ENCODE peak calls at places on chromosomes 6 and 20, in eight cellular contexts. One of them, this sample, is unnamed.

GRCh38 chr6:86938814-86939213 is 1.5 kb downstream of the HTR1E start:
- DNase-seq in body of pancreas: no peak
- DNase-seq in lower leg skin: no peak
- DNase-seq in spleen: no peak
- DNase-seq in A549: no peak
- DNase-seq in IMR-90: no peak
- DNase-seq in stomach: no peak
- DNase-seq in HCT116: no peak
- DNase-seq in this sample: peak

GRCh38 chr6:39543117-39543516 is 182.1 kb downstream of the KIF6 start:
- DNase-seq in lower leg skin: peak
- DNase-seq in A549: no peak
- DNase-seq in spleen: no peak
- DNase-seq in IMR-90: no peak
- DNase-seq in stomach: no peak
- DNase-seq in HCT116: no peak
- DNase-seq in body of pancreas: peak
- DNase-seq in this sample: peak

GRCh38 chr6:21665436-21666199 is 72.1 kb downstream of the SOX4 start:
- DNase-seq in stomach: no peak
- DNase-seq in IMR-90: no peak
- DNase-seq in HCT116: no peak
- DNase-seq in spleen: no peak
- DNase-seq in lower leg skin: no peak
- DNase-seq in body of pancreas: no peak
- DNase-seq in A549: no peak
- DNase-seq in this sample: no peak

GRCh38 chr20:48763183-48764030 is 64.4 kb downstream of the PREX1 start:
- DNase-seq in body of pancreas: no peak
- DNase-seq in stomach: no peak
- DNase-seq in A549: no peak
- DNase-seq in spleen: no peak
- DNase-seq in IMR-90: no peak
- DNase-seq in lower leg skin: no peak
- DNase-seq in HCT116: no peak
- DNase-seq in this sample: no peak

GRCh38 chr20:5168582-5169396 is 42.0 kb downstream of the CDS2 start:
- DNase-seq in IMR-90: peak
- DNase-seq in spleen: no peak
- DNase-seq in stomach: no peak
- DNase-seq in A549: no peak
- DNase-seq in body of pancreas: no peak
- DNase-seq in HCT116: no peak
- DNase-seq in lower leg skin: no peak
- DNase-seq in this sample: no peak

GRCh38 chr20:63703976-63704748 is 3.6 kb downstream of the ARFRP1 start:
- DNase-seq in body of pancreas: no peak
- DNase-seq in HCT116: no peak
- DNase-seq in lower leg skin: no peak
- DNase-seq in A549: no peak
- DNase-seq in stomach: no peak
- DNase-seq in IMR-90: no peak
- DNase-seq in spleen: peak
- DNase-seq in this sample: no peak

GRCh38 chr6:149079911-149080501 is 237.5 kb upstream of the TAB2 start:
- DNase-seq in HCT116: no peak
- DNase-seq in lower leg skin: no peak
- DNase-seq in IMR-90: peak
- DNase-seq in stomach: no peak
- DNase-seq in A549: no peak
- DNase-seq in body of pancreas: peak
- DNase-seq in spleen: no peak
- DNase-seq in this sample: no peak

GRCh38 chr6:121247386-121247785 is 86.9 kb downstream of the TBC1D32 start:
- DNase-seq in A549: no peak
- DNase-seq in HCT116: no peak
- DNase-seq in lower leg skin: no peak
- DNase-seq in IMR-90: peak
- DNase-seq in stomach: no peak
- DNase-seq in body of pancreas: no peak
- DNase-seq in spleen: no peak
- DNase-seq in this sample: no peak

GRCh38 chr6:142744836-142745235 is 200.1 kb downstream of the HIVEP2 start:
- DNase-seq in A549: no peak
- DNase-seq in stomach: no peak
- DNase-seq in HCT116: no peak
- DNase-seq in IMR-90: peak
- DNase-seq in lower leg skin: no peak
- DNase-seq in body of pancreas: no peak
- DNase-seq in spleen: no peak
- DNase-seq in this sample: no peak

GRCh38 chr6:32816746-32817204 is at the start of gene HLA-DOB:
- DNase-seq in HCT116: peak
- DNase-seq in spleen: no peak
- DNase-seq in lower leg skin: no peak
- DNase-seq in stomach: no peak
- DNase-seq in body of pancreas: no peak
- DNase-seq in IMR-90: peak
- DNase-seq in A549: peak
- DNase-seq in this sample: peak

GRCh38 chr20:16966276-16966880 is 218.2 kb downstream of the OTOR start:
- DNase-seq in IMR-90: peak
- DNase-seq in stomach: no peak
- DNase-seq in spleen: no peak
- DNase-seq in A549: no peak
- DNase-seq in body of pancreas: no peak
- DNase-seq in lower leg skin: no peak
- DNase-seq in HCT116: no peak
- DNase-seq in this sample: peak

GRCh38 chr20:39751557-39752137 is 789.5 kb downstream of the DHX35 start:
- DNase-seq in body of pancreas: no peak
- DNase-seq in A549: no peak
- DNase-seq in lower leg skin: no peak
- DNase-seq in stomach: no peak
- DNase-seq in spleen: no peak
- DNase-seq in HCT116: no peak
- DNase-seq in IMR-90: no peak
- DNase-seq in this sample: no peak

DNA sequence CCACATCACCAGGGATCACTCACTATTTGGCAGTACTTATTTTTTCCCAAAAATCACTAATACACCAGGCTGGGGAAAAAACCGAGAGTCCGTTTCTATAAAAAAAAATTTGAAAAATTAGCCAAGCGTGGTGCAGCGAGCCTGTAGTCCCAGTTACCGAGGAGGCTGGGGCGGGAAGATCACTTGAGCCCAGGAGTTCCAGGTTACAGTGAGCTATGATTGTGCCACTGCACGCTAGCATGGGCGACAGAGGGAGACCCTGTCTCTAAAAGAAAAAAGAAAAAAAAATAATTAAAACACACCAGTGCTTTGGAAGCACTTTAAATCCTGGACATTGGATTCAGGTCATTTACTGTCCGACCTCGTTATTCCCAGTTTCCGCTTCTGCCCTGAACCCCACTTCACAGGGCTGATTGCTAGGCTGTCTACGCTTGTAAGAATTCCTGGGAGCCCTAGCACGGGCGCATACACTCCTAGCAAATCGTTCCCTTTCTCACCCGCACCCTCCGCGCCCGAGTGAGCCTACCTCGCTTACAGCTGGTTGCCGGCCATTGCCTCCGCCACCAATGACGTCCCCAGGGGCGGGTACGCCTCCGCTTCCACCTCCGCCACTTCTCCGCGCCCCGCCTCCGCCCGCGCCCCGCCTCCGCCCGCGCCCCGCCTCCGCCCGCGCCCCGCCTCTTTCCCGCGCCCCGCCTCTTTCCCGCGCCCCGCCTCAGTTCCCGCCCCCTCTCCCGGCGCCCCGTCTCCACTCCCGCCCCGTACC is at the start of gene TPMT:
- DNase-seq in spleen: peak
- DNase-seq in IMR-90: no peak
- DNase-seq in A549: no peak
- DNase-seq in stomach: peak
- DNase-seq in HCT116: no peak
- DNase-seq in lower leg skin: peak
- DNase-seq in body of pancreas: peak
- DNase-seq in this sample: peak
- TF ChIP-seq POLR2A in spleen: no peak
- TF ChIP-seq POLR2A in IMR-90: peak
- TF ChIP-seq POLR2A in A549: peak
- TF ChIP-seq POLR2A in stomach: peak
- TF ChIP-seq POLR2A in HCT116: peak
- TF ChIP-seq POLR2A in lower leg skin: no peak
- TF ChIP-seq POLR2A in body of pancreas: peak
- TF ChIP-seq POLR2A in this sample: peak

DNA sequence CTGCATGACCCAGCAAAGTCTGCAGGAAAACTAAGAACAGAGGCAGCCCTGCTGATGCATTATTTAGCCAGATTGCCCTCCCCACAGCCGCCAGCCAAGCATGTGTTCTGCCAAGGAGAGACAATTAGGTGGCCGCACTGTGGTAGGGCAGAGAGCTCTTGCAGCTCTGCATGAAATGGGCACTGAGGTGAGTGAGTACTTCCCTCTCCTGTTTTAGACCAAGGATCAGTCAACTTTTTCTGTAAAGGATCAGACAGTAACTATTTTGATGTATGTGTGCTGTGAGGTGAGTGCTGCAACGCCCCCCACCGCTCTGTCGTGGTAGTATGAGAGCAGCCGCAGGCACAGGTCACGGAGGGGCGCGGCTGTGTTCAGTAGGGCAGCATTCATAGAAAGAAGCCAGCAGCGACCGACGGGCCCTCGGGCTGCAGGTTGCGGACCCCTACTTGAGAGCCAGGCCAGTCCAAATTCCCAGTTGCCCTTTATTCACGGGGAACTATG is 23.8 kb upstream of the FAM50B start:
- DNase-seq in IMR-90: peak
- DNase-seq in body of pancreas: peak
- DNase-seq in A549: peak
- DNase-seq in lower leg skin: peak
- DNase-seq in stomach: peak
- DNase-seq in spleen: no peak
- DNase-seq in HCT116: no peak
- DNase-seq in this sample: no peak
- H3K4me3 ChIP-seq in IMR-90: no peak
- H3K4me3 ChIP-seq in body of pancreas: no peak
- H3K4me3 ChIP-seq in A549: no peak
- H3K4me3 ChIP-seq in lower leg skin: no peak
- H3K4me3 ChIP-seq in stomach: peak
- H3K4me3 ChIP-seq in spleen: no peak
- H3K4me3 ChIP-seq in HCT116: no peak
- H3K4me3 ChIP-seq in this sample: peak

GRCh38 chr6:84062519-84063154 is 29.1 kb downstream of the MRAP2 start:
- DNase-seq in body of pancreas: no peak
- DNase-seq in lower leg skin: no peak
- DNase-seq in spleen: no peak
- DNase-seq in A549: no peak
- DNase-seq in stomach: no peak
- DNase-seq in IMR-90: no peak
- DNase-seq in HCT116: no peak
- DNase-seq in this sample: no peak

GRCh38 chr6:84061174-84061573 is 27.6 kb downstream of the MRAP2 start:
- DNase-seq in lower leg skin: no peak
- DNase-seq in stomach: no peak
- DNase-seq in spleen: no peak
- DNase-seq in A549: no peak
- DNase-seq in body of pancreas: no peak
- DNase-seq in IMR-90: no peak
- DNase-seq in HCT116: no peak
- DNase-seq in this sample: no peak

GRCh38 chr6:84061613-84062398 is 28.2 kb downstream of the MRAP2 start:
- DNase-seq in lower leg skin: no peak
- DNase-seq in body of pancreas: no peak
- DNase-seq in A549: no peak
- DNase-seq in spleen: no peak
- DNase-seq in stomach: no peak
- DNase-seq in IMR-90: no peak
- DNase-seq in HCT116: no peak
- DNase-seq in this sample: no peak

GRCh38 chr6:84065718-84066290 is 32.2 kb downstream of the MRAP2 start:
- DNase-seq in IMR-90: peak
- DNase-seq in spleen: no peak
- DNase-seq in A549: no peak
- DNase-seq in body of pancreas: no peak
- DNase-seq in lower leg skin: no peak
- DNase-seq in stomach: no peak
- DNase-seq in HCT116: no peak
- DNase-seq in this sample: peak

DNA sequence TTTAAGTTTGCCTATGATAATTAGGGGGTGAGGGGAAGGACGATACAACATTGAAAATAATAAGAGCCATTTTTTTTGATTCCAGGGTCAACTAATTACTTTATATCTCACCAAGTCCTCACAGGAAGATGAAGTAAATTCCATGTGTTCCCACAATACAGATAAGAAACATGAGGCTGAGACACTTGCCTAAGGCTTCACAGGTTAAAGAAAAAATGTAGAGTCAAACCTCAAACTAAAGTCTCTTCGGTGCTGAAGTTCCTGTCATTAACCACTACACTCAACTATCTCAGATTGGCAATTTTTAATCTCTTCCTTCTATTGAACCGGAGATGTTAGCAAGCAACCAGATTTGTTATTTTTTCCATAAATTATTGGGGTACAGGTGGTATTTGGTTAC is 33.0 kb downstream of the MRAP2 start:
- DNase-seq in spleen: no peak
- DNase-seq in body of pancreas: no peak
- DNase-seq in lower leg skin: no peak
- DNase-seq in stomach: no peak
- DNase-seq in HCT116: no peak
- DNase-seq in IMR-90: no peak
- DNase-seq in A549: no peak
- DNase-seq in this sample: no peak
- TF ChIP-seq POLR2A in spleen: no peak
- TF ChIP-seq POLR2A in body of pancreas: no peak
- TF ChIP-seq POLR2A in lower leg skin: no peak
- TF ChIP-seq POLR2A in stomach: no peak
- TF ChIP-seq POLR2A in HCT116: no peak
- TF ChIP-seq POLR2A in IMR-90: no peak
- TF ChIP-seq POLR2A in A549: no peak
- TF ChIP-seq POLR2A in this sample: no peak

DNA sequence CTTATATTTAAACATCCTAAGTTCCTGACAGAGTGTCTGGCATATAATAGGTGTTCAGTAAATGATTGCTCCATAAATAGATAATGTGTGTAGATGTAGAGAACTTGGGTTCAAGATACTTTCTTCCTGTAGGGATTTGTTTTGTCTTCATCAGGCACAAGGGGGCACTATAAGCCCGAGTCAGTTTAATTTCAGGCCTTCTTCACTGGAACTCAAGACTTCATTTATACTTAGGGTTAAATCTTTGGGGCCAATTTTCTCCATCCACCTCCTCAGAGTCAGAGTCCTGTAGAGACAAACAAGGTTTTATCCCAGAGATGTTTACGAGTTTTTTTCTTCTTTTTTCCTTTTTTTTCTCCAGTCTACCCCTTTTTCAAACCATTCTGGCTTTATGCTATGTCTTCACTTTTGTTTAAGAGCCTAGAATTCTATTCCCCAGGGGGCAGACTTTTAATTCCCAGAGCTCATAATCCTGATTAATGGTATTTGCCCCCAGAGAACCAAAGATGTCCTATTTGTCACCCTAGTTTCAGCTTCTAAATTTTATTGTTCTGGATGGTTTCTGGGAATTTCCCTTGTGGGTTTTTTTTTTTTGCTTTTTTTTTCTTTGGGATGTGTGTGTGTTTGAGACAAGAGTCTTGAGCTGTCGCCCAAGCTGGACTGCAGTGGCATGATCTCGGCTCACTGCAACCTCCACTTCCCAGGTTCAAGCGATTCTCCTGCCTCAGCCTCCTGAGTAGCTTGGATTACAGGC is 88.4 kb downstream of the HFE start:
- DNase-seq in lower leg skin: no peak
- DNase-seq in IMR-90: peak
- DNase-seq in HCT116: no peak
- DNase-seq in body of pancreas: no peak
- DNase-seq in spleen: no peak
- DNase-seq in A549: peak
- DNase-seq in stomach: no peak
- DNase-seq in this sample: no peak
- H3K4me3 ChIP-seq in lower leg skin: no peak
- H3K4me3 ChIP-seq in IMR-90: no peak
- H3K4me3 ChIP-seq in HCT116: no peak
- H3K4me3 ChIP-seq in body of pancreas: no peak
- H3K4me3 ChIP-seq in spleen: no peak
- H3K4me3 ChIP-seq in A549: no peak
- H3K4me3 ChIP-seq in stomach: no peak
- H3K4me3 ChIP-seq in this sample: no peak